ENCODE peak calls at places on chromosomes 6 and 20, in six cellular contexts. One of them, this sample, is unnamed.

GRCh38 chr20:25197870-25198190 is 2.3 kb downstream of the ENTPD6 start:
- DNase-seq in adipocyte: no peak
- DNase-seq in stimulated activated CD4-positive, alpha-beta T cell treated with anti-CD3 and anti-CD28 coated beads, TNF-alpha, amount 100 ng/mL, for 24 hours: no peak
- DNase-seq in osteocyte: no peak
- DNase-seq in MV-4-11: no peak
- DNase-seq in Kasumi-1: no peak
- DNase-seq in this sample: no peak

GRCh38 chr6:109456710-109457595 is 1.4 kb upstream of the MICAL1 start:
- DNase-seq in adipocyte: no peak
- DNase-seq in stimulated activated CD4-positive, alpha-beta T cell treated with anti-CD3 and anti-CD28 coated beads, TNF-alpha, amount 100 ng/mL, for 24 hours: no peak
- DNase-seq in osteocyte: no peak
- DNase-seq in MV-4-11: no peak
- DNase-seq in Kasumi-1: no peak
- DNase-seq in this sample: peak; percentile 90

GRCh38 chr6:161400650-161401049 is 126.8 kb upstream of the AGPAT4 start:
- DNase-seq in adipocyte: no peak
- DNase-seq in stimulated activated CD4-positive, alpha-beta T cell treated with anti-CD3 and anti-CD28 coated beads, TNF-alpha, amount 100 ng/mL, for 24 hours: no peak
- DNase-seq in osteocyte: no peak
- DNase-seq in MV-4-11: no peak
- DNase-seq in Kasumi-1: no peak
- DNase-seq in this sample: no peak

GRCh38 chr6:129646617-129647016 is 63.4 kb downstream of the ARHGAP18 start:
- DNase-seq in adipocyte: peak; percentile 66
- DNase-seq in stimulated activated CD4-positive, alpha-beta T cell treated with anti-CD3 and anti-CD28 coated beads, TNF-alpha, amount 100 ng/mL, for 24 hours: no peak
- DNase-seq in osteocyte: no peak
- DNase-seq in MV-4-11: no peak
- DNase-seq in Kasumi-1: no peak
- DNase-seq in this sample: no peak

GRCh38 chr6:163793584-163793983 is 379.1 kb downstream of the QKI start:
- DNase-seq in adipocyte: peak; percentile 85
- DNase-seq in stimulated activated CD4-positive, alpha-beta T cell treated with anti-CD3 and anti-CD28 coated beads, TNF-alpha, amount 100 ng/mL, for 24 hours: no peak
- DNase-seq in osteocyte: no peak
- DNase-seq in MV-4-11: no peak
- DNase-seq in Kasumi-1: no peak
- DNase-seq in this sample: peak; percentile 49

GRCh38 chr6:109450801-109451200 is 4.8 kb downstream of the MICAL1 start:
- DNase-seq in adipocyte: no peak
- DNase-seq in stimulated activated CD4-positive, alpha-beta T cell treated with anti-CD3 and anti-CD28 coated beads, TNF-alpha, amount 100 ng/mL, for 24 hours: no peak
- DNase-seq in osteocyte: peak; percentile 19
- DNase-seq in MV-4-11: no peak
- DNase-seq in Kasumi-1: no peak
- DNase-seq in this sample: no peak

GRCh38 chr20:57560554-57561355 is at the start of gene PCK1:
- DNase-seq in adipocyte: no peak
- DNase-seq in stimulated activated CD4-positive, alpha-beta T cell treated with anti-CD3 and anti-CD28 coated beads, TNF-alpha, amount 100 ng/mL, for 24 hours: no peak
- DNase-seq in osteocyte: no peak
- DNase-seq in MV-4-11: no peak
- DNase-seq in Kasumi-1: no peak
- DNase-seq in this sample: peak; percentile 43

GRCh38 chr20:63532449-63532971 is 4.7 kb downstream of the PTK6 start:
- DNase-seq in adipocyte: no peak
- DNase-seq in stimulated activated CD4-positive, alpha-beta T cell treated with anti-CD3 and anti-CD28 coated beads, TNF-alpha, amount 100 ng/mL, for 24 hours: no peak
- DNase-seq in osteocyte: no peak
- DNase-seq in MV-4-11: no peak
- DNase-seq in Kasumi-1: no peak
- DNase-seq in this sample: no peak

GRCh38 chr20:20207291-20207690 is 155.0 kb downstream of the CFAP61 start:
- DNase-seq in adipocyte: no peak
- DNase-seq in stimulated activated CD4-positive, alpha-beta T cell treated with anti-CD3 and anti-CD28 coated beads, TNF-alpha, amount 100 ng/mL, for 24 hours: no peak
- DNase-seq in osteocyte: no peak
- DNase-seq in MV-4-11: no peak
- DNase-seq in Kasumi-1: no peak
- DNase-seq in this sample: peak; percentile 16

GRCh38 chr6:42777126-42777822 is 4.6 kb upstream of the BICRAL start:
- DNase-seq in adipocyte: peak; percentile 67
- DNase-seq in stimulated activated CD4-positive, alpha-beta T cell treated with anti-CD3 and anti-CD28 coated beads, TNF-alpha, amount 100 ng/mL, for 24 hours: no peak
- DNase-seq in osteocyte: no peak
- DNase-seq in MV-4-11: no peak
- DNase-seq in Kasumi-1: no peak
- DNase-seq in this sample: no peak

GRCh38 chr6:7073810-7074525 is 33.8 kb upstream of the RREB1 start:
- DNase-seq in adipocyte: no peak
- DNase-seq in stimulated activated CD4-positive, alpha-beta T cell treated with anti-CD3 and anti-CD28 coated beads, TNF-alpha, amount 100 ng/mL, for 24 hours: peak; percentile 72
- DNase-seq in osteocyte: no peak
- DNase-seq in MV-4-11: peak; percentile 94
- DNase-seq in Kasumi-1: no peak
- DNase-seq in this sample: no peak

GRCh38 chr6:138986578-138986977 is 1.5 kb downstream of the REPS1 start:
- DNase-seq in adipocyte: peak; percentile 38
- DNase-seq in stimulated activated CD4-positive, alpha-beta T cell treated with anti-CD3 and anti-CD28 coated beads, TNF-alpha, amount 100 ng/mL, for 24 hours: no peak
- DNase-seq in osteocyte: no peak
- DNase-seq in MV-4-11: peak; percentile 56
- DNase-seq in Kasumi-1: peak; percentile 27
- DNase-seq in this sample: peak; percentile 20

GRCh38 chr6:56946368-56946767 is 8.5 kb upstream of the BEND6 start:
- DNase-seq in adipocyte: no peak
- DNase-seq in stimulated activated CD4-positive, alpha-beta T cell treated with anti-CD3 and anti-CD28 coated beads, TNF-alpha, amount 100 ng/mL, for 24 hours: no peak
- DNase-seq in osteocyte: no peak
- DNase-seq in MV-4-11: no peak
- DNase-seq in Kasumi-1: no peak
- DNase-seq in this sample: no peak

GRCh38 chr6:56914791-56915658 is 39.9 kb upstream of the BEND6 start:
- DNase-seq in adipocyte: no peak
- DNase-seq in stimulated activated CD4-positive, alpha-beta T cell treated with anti-CD3 and anti-CD28 coated beads, TNF-alpha, amount 100 ng/mL, for 24 hours: no peak
- DNase-seq in osteocyte: no peak
- DNase-seq in MV-4-11: peak; percentile 80
- DNase-seq in Kasumi-1: peak; percentile 32
- DNase-seq in this sample: peak; percentile 50

GRCh38 chr6:36139431-36139830 is 9.1 kb downstream of the MAPK13 start:
- DNase-seq in adipocyte: no peak
- DNase-seq in stimulated activated CD4-positive, alpha-beta T cell treated with anti-CD3 and anti-CD28 coated beads, TNF-alpha, amount 100 ng/mL, for 24 hours: no peak
- DNase-seq in osteocyte: no peak
- DNase-seq in MV-4-11: peak; percentile 13
- DNase-seq in Kasumi-1: peak; percentile 45
- DNase-seq in this sample: no peak

GRCh38 chr6:7881765-7882500 is 28.7 kb downstream of the TXNDC5 start:
- DNase-seq in adipocyte: no peak
- DNase-seq in stimulated activated CD4-positive, alpha-beta T cell treated with anti-CD3 and anti-CD28 coated beads, TNF-alpha, amount 100 ng/mL, for 24 hours: no peak
- DNase-seq in osteocyte: no peak
- DNase-seq in MV-4-11: no peak
- DNase-seq in Kasumi-1: no peak
- DNase-seq in this sample: no peak

GRCh38 chr20:1881240-1881835 is 13.9 kb upstream of the SIRPA start:
- DNase-seq in adipocyte: no peak
- DNase-seq in stimulated activated CD4-positive, alpha-beta T cell treated with anti-CD3 and anti-CD28 coated beads, TNF-alpha, amount 100 ng/mL, for 24 hours: no peak
- DNase-seq in osteocyte: no peak
- DNase-seq in MV-4-11: no peak
- DNase-seq in Kasumi-1: no peak
- DNase-seq in this sample: no peak